ENCODE peak calls at places on chromosomes 2 and 18, in eight cellular contexts. P is cardiac fibroblast; E is fibroblast of mammary gland; B is Panc1; O is IMR-90; L is mesothelial cell of epicardium; N is choroid plexus epithelial cell; D is CD4-positive, alpha-beta T cell. W is an unnamed sample.

GRCh38 chr2:241849616-241850543 is 8.8 kb downstream of the PDCD1 start:
- DNase-seq in P (no peak), E (no peak), B (no peak), O (no peak), L (no peak), N (no peak), D (no peak), W (no peak)

GRCh38 chr2:241095594-241096290 is 6.3 kb downstream of the MTERF4 start:
- DNase-seq in P (no peak), E (no peak), B (no peak), O (no peak), L (no peak), N (no peak), D (peak), W (no peak)

GRCh38 chr2:229728360-229728759 is 14.0 kb upstream of the DNER start:
- DNase-seq in P (no peak), E (peak), B (no peak), O (peak), L (no peak), N (no peak), D (no peak), W (peak)

GRCh38 chr2:43453771-43454170 is 142.1 kb downstream of the THADA start:
- DNase-seq in P (no peak), E (no peak), B (no peak), O (no peak), L (no peak), N (no peak), D (no peak), W (no peak)

GRCh38 chr2:139872503-139872902 is 1092.3 kb upstream of the NXPH2 start:
- DNase-seq in P (no peak), E (no peak), B (no peak), O (no peak), L (no peak), N (no peak), D (no peak), W (no peak)

GRCh38 chr2:99507964-99508818 is 18.4 kb upstream of the REV1 start:
- DNase-seq in P (no peak), E (no peak), B (no peak), O (no peak), L (no peak), N (no peak), D (no peak), W (no peak)

GRCh38 chr2:8542381-8543064 is 139.3 kb upstream of the ID2 start:
- DNase-seq in P (no peak), E (no peak), B (no peak), O (no peak), L (peak), N (no peak), D (no peak), W (no peak)

GRCh38 chr2:238169708-238170251 is 11.0 kb downstream of the ERFE start:
- DNase-seq in P (peak), E (peak), B (peak), O (peak), L (no peak), N (peak), D (no peak), W (peak)

GRCh38 chr2:239444626-239445625 is 44.1 kb upstream of the HDAC4 start:
- DNase-seq in P (peak), E (peak), B (no peak), O (no peak), L (no peak), N (no peak), D (no peak), W (peak)

GRCh38 chr2:176140520-176141317 is 10.6 kb upstream of the HOXD4 start:
- DNase-seq in P (peak), E (peak), B (no peak), O (peak), L (peak), N (peak), D (peak), W (peak)

GRCh38 chr2:949384-949893 is 1.2 kb upstream of the SNTG2 start:
- DNase-seq in P (no peak), E (no peak), B (no peak), O (no peak), L (no peak), N (no peak), D (no peak), W (no peak)

GRCh38 chr2:191710411-191710900 is 32.5 kb downstream of the NABP1 start:
- DNase-seq in P (peak), E (peak), B (no peak), O (peak), L (no peak), N (peak), D (no peak), W (peak)

GRCh38 chr2:128617661-128618060 is 299.0 kb upstream of the HS6ST1 start:
- DNase-seq in P (no peak), E (no peak), B (no peak), O (no peak), L (no peak), N (no peak), D (no peak), W (no peak)

GRCh38 chr2:47299555-47299954 is 103.4 kb upstream of the MSH2 start:
- DNase-seq in P (peak), E (peak), B (no peak), O (peak), L (no peak), N (peak), D (no peak), W (peak)

GRCh38 chr18:21897811-21898210 is 157.2 kb downstream of the MIB1 start:
- DNase-seq in P (peak), E (peak), B (peak), O (peak), L (no peak), N (peak), D (no peak), W (peak)

GRCh38 chr2:73117441-73117840 is 4.7 kb upstream of the RAB11FIP5 start:
- DNase-seq in P (no peak), E (peak), B (no peak), O (peak), L (no peak), N (no peak), D (no peak), W (no peak)

GRCh38 chr2:47009368-47009767 is 93.8 kb upstream of the MCFD2 start:
- DNase-seq in P (no peak), E (no peak), B (no peak), O (no peak), L (no peak), N (no peak), D (no peak), W (no peak)

DNA sequence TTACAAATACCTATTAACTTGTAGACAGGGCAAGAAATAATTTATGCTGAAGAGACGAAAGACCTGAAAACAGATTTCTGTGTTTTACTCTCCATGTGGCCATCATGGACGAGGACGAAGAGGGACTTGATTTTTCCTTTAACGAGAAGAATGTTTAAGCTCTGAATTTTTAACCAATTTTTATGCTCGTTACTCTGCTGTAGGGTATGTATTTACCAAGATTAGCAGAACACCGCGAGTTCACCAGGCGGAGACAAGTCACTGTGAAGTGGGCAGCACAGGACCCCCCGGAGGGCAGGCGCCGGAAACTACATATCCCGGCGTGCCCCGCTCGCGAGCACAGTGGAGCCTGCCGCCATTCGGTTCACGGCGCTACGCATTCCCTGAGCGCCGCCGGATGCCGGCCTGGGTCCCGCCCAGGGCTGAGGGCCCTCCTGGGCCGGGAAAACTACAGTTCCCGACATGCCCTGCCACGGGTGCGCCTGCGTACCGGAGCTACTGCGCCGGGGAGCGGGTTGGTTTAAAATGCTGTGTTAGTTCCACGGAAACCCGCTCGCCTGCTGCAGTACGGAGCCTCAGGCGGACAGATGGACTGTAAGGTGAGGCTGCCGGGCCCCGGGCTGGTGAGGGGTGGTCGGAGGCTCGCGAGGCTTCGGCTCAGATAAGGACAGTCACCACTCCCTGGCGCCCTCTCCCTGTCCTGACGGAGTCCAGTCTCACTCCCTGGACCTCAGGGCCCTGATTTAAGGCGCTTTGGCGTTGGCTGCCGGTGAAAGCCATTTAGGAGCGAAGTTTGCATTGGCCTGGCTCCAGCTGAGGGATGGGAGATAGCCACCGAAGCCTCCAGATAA is at the start of gene CCDC150:
- DNase-seq in P (peak), E (peak), B (peak), O (peak), L (peak), N (peak), D (peak), W (peak)
- TF ChIP-seq CTCF in P (peak), E (peak), B (peak), O (peak), L (no peak), N (peak), D (no peak), W (no peak)

GRCh38 chr2:120546077-120546864 is 189.4 kb upstream of the GLI2 start:
- DNase-seq in P (peak), E (peak), B (no peak), O (peak), L (no peak), N (peak), D (no peak), W (peak)

GRCh38 chr2:120545521-120546076 is 190.1 kb upstream of the GLI2 start:
- DNase-seq in P (no peak), E (peak), B (no peak), O (peak), L (no peak), N (no peak), D (no peak), W (no peak)

GRCh38 chr2:120548627-120549026 is 187.0 kb upstream of the GLI2 start:
- DNase-seq in P (no peak), E (no peak), B (no peak), O (no peak), L (no peak), N (no peak), D (no peak), W (no peak)

GRCh38 chr2:120547662-120548061 is 188.0 kb upstream of the GLI2 start:
- DNase-seq in P (no peak), E (no peak), B (no peak), O (no peak), L (no peak), N (no peak), D (no peak), W (no peak)

GRCh38 chr2:120546865-120547390 is 188.7 kb upstream of the GLI2 start:
- DNase-seq in P (no peak), E (no peak), B (no peak), O (no peak), L (no peak), N (no peak), D (no peak), W (no peak)
- TF ChIP-seq CTCF in P (no peak), E (no peak), B (no peak), O (no peak), L (no peak), N (no peak), D (no peak), W (no peak)

DNA sequence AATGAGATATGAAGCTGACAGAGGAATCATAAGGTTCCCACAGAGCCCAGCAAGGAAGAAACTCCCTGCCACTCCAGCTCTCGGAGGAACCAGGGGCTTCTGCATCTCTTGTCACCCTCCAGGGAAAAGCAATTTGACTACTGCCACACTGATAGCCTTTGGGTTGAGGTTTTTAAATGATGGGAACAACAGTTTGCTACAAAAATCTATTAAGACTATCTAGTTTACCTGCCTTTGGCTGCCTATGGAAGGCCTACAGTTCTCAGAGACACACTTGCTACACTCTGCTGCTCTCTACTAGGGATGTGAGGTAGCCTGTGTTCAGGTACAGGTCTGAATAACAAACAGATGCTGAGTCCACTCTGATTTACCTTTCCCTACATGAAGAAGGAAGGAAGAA is 161.9 kb downstream of the NBAS start:
- DNase-seq in P (no peak), E (no peak), B (no peak), O (no peak), L (no peak), N (no peak), D (no peak), W (no peak)
- TF ChIP-seq CTCF in P (no peak), E (no peak), B (no peak), O (no peak), L (no peak), N (no peak), D (no peak), W (no peak)

DNA sequence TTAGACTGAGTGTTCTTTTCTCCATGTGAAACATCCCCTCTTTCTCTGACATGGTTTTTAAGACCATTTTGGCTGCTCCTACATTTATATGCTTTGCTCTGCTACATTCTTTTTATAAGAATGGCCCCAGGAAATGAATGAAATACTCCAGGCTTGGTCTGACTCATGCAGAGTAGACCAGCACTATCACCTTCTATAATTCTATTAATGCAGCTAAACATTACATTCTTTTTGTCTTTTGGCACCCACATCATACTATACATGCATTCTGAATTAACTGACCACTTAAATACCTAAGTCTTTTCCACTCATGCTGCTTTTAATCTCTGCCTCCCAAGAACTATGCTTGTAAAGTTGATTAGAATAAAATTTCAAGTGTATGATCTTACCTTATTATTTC is 94.1 kb downstream of the AAK1 start:
- DNase-seq in P (peak), E (peak), B (no peak), O (peak), L (no peak), N (peak), D (no peak), W (no peak)
- TF ChIP-seq CTCF in P (no peak), E (no peak), B (no peak), O (no peak), L (no peak), N (no peak), D (no peak), W (no peak)

GRCh38 chr2:85558160-85558559 is 3.1 kb downstream of the GGCX start:
- DNase-seq in P (no peak), E (no peak), B (no peak), O (no peak), L (no peak), N (no peak), D (no peak), W (no peak)

GRCh38 chr2:85557130-85557529 is 4.2 kb downstream of the GGCX start:
- DNase-seq in P (no peak), E (no peak), B (no peak), O (no peak), L (no peak), N (no peak), D (no peak), W (no peak)

GRCh38 chr2:85560812-85561279 is 447 bp downstream of the GGCX start:
- DNase-seq in P (no peak), E (no peak), B (no peak), O (no peak), L (no peak), N (no peak), D (no peak), W (no peak)

GRCh38 chr2:85564144-85564563 is 2.9 kb upstream of the GGCX start:
- DNase-seq in P (no peak), E (no peak), B (no peak), O (no peak), L (no peak), N (no peak), D (no peak), W (no peak)

DNA sequence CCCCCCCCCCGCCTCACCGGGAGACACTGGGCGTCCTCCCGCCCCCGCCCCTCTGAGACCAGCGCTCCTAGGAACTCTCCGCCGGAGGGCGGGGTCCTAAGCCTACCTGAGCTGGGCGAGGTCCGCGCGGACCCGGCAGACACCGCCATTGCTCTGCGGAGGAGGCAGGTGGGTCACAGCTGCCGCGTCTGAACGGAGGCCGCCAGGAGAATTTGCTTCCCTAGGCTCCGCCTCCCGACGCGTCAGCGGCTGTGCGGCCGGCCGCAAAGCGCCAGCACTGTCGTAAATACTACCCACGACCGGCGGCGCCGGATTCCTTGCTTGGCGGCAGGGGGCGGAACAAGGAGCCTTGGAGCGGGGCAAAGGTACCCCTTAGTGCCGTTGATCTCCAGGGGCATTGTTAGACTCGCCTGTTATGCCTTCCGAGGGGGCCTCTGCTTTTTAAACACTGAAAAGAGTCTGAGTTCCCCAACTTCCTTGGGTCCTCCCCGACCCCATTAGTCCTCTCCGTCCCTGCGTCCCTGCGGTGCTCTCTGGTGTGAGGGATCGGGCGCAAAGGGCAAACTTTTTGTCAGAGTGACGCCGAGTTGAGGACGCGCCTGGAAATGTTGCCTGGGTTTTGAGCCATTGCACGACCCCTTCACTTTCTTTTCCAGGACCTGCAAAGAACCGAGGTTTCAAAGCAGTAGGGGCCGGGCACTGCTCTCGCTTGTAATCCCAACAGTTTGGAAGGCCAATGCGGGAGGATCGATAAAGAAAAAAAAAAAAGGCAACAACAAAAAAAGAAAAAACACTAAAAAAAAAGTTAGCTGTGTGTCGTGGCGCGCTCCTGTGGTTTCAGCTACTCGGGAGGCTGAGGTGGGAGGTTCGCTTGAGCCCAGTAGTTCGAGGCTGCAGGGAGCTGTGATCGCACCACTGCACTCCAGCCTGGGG is at the start of gene GGCX:
- DNase-seq in P (peak), E (peak), B (no peak), O (peak), L (peak), N (peak), D (peak), W (peak)
- TF ChIP-seq CTCF in P (no peak), E (no peak), B (no peak), O (peak), L (peak), N (peak), D (no peak), W (no peak)

GRCh38 chr2:216775043-216775453 is 79.7 kb upstream of the IGFBP5 start:
- DNase-seq in P (peak), E (peak), B (no peak), O (peak), L (no peak), N (peak), D (no peak), W (peak)

GRCh38 chr2:216774620-216775019 is 79.3 kb upstream of the IGFBP5 start:
- DNase-seq in P (peak), E (peak), B (no peak), O (peak), L (no peak), N (peak), D (no peak), W (peak)

GRCh38 chr2:216776076-216776726 is 80.9 kb upstream of the IGFBP5 start:
- DNase-seq in P (no peak), E (no peak), B (no peak), O (no peak), L (no peak), N (peak), D (no peak), W (no peak)

GRCh38 chr2:216780843-216781242 is 79.0 kb downstream of the TNP1 start:
- DNase-seq in P (no peak), E (no peak), B (no peak), O (no peak), L (no peak), N (no peak), D (no peak), W (no peak)

GRCh38 chr2:216777637-216778273 is 82.1 kb downstream of the TNP1 start:
- DNase-seq in P (peak), E (peak), B (peak), O (peak), L (no peak), N (peak), D (no peak), W (peak)
- TF ChIP-seq CTCF in P (peak), E (peak), B (peak), O (peak), L (peak), N (peak), D (peak), W (peak)

GRCh38 chr2:206068207-206068606 is 17.8 kb downstream of the INO80D start:
- DNase-seq in P (no peak), E (no peak), B (no peak), O (no peak), L (no peak), N (no peak), D (no peak), W (no peak)

GRCh38 chr2:206063635-206064034 is 22.3 kb downstream of the INO80D start:
- DNase-seq in P (no peak), E (no peak), B (no peak), O (no peak), L (no peak), N (no peak), D (no peak), W (no peak)

GRCh38 chr2:206069417-206069816 is 16.6 kb downstream of the INO80D start:
- DNase-seq in P (no peak), E (no peak), B (no peak), O (no peak), L (no peak), N (no peak), D (no peak), W (no peak)

GRCh38 chr2:206062724-206063123 is 23.2 kb downstream of the INO80D start:
- DNase-seq in P (no peak), E (no peak), B (no peak), O (no peak), L (no peak), N (no peak), D (no peak), W (no peak)

DNA sequence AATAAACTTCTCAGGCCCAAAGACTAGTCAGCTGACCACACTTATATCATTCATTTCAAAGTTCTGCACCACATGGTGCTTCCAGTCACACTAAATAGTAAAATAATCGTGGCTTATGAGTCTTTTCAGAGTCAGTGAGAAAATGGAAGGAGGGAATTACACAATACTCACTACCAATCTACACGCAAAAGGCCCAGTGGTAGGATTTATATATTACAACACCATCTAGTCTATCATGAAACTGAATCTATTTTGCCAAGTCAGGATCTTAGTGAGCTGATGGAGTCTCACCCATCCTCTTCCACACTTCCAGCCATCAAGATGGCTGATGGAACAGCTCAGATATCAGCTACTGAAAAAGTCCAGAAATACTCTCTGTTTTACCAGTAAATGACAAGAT is 21.9 kb downstream of the INO80D start:
- DNase-seq in P (peak), E (no peak), B (no peak), O (no peak), L (no peak), N (peak), D (no peak), W (peak)
- TF ChIP-seq CTCF in P (no peak), E (no peak), B (no peak), O (no peak), L (no peak), N (no peak), D (no peak), W (no peak)

GRCh38 chr2:10151462-10151861 is 28.9 kb downstream of the RRM2 start:
- DNase-seq in P (no peak), E (no peak), B (no peak), O (no peak), L (no peak), N (no peak), D (no peak), W (no peak)
- TF ChIP-seq CTCF in P (no peak), E (no peak), B (no peak), O (no peak), L (no peak), N (no peak), D (no peak), W (no peak)